ENCODE peak calls at places on chromosomes 12 and 14, in eight cellular contexts. One of them, this sample, is unnamed.

GRCh38 chr14:52131640-52132320 is 62.9 kb upstream of the NID2 start:
- DNase-seq in SK-N-SH: peak
- DNase-seq in upper lobe of right lung: no peak
- DNase-seq in neural progenitor cell: peak
- DNase-seq in ovary: peak
- DNase-seq in GM23338: peak
- DNase-seq in IMR-90: peak
- DNase-seq in lung: peak
- DNase-seq in this sample: peak

GRCh38 chr12:122051231-122051876 is 27.2 kb upstream of the MLXIP start:
- DNase-seq in SK-N-SH: no peak
- DNase-seq in upper lobe of right lung: no peak
- DNase-seq in neural progenitor cell: no peak
- DNase-seq in ovary: peak
- DNase-seq in GM23338: no peak
- DNase-seq in IMR-90: peak
- DNase-seq in lung: no peak
- DNase-seq in this sample: peak

GRCh38 chr12:56658921-56659320 is 13.1 kb upstream of the ATP5F1B start:
- DNase-seq in SK-N-SH: no peak
- DNase-seq in upper lobe of right lung: no peak
- DNase-seq in neural progenitor cell: no peak
- DNase-seq in ovary: no peak
- DNase-seq in GM23338: no peak
- DNase-seq in IMR-90: no peak
- DNase-seq in lung: no peak
- DNase-seq in this sample: no peak

GRCh38 chr14:89648510-89648909 is 231.5 kb upstream of the FOXN3 start:
- DNase-seq in SK-N-SH: no peak
- DNase-seq in upper lobe of right lung: no peak
- DNase-seq in neural progenitor cell: no peak
- DNase-seq in ovary: no peak
- DNase-seq in GM23338: no peak
- DNase-seq in IMR-90: no peak
- DNase-seq in lung: no peak
- DNase-seq in this sample: no peak

GRCh38 chr12:47739959-47740358 is 14.7 kb upstream of the ENDOU start:
- DNase-seq in SK-N-SH: no peak
- DNase-seq in upper lobe of right lung: no peak
- DNase-seq in neural progenitor cell: no peak
- DNase-seq in ovary: no peak
- DNase-seq in GM23338: no peak
- DNase-seq in IMR-90: no peak
- DNase-seq in lung: no peak
- DNase-seq in this sample: no peak

GRCh38 chr14:101072531-101072930 is 169.0 kb upstream of the RTL1 start:
- DNase-seq in SK-N-SH: peak
- DNase-seq in upper lobe of right lung: peak
- DNase-seq in neural progenitor cell: no peak
- DNase-seq in ovary: no peak
- DNase-seq in GM23338: no peak
- DNase-seq in IMR-90: peak
- DNase-seq in lung: peak
- DNase-seq in this sample: no peak

GRCh38 chr12:129961111-129961510 is 57.3 kb upstream of the TMEM132D start:
- DNase-seq in SK-N-SH: no peak
- DNase-seq in upper lobe of right lung: no peak
- DNase-seq in neural progenitor cell: no peak
- DNase-seq in ovary: no peak
- DNase-seq in GM23338: no peak
- DNase-seq in IMR-90: no peak
- DNase-seq in lung: no peak
- DNase-seq in this sample: no peak

GRCh38 chr12:7042847-7043246 is 17.7 kb upstream of the C1S start:
- DNase-seq in SK-N-SH: peak
- DNase-seq in upper lobe of right lung: no peak
- DNase-seq in neural progenitor cell: peak
- DNase-seq in ovary: no peak
- DNase-seq in GM23338: peak
- DNase-seq in IMR-90: peak
- DNase-seq in lung: no peak
- DNase-seq in this sample: no peak

GRCh38 chr12:19288603-19289244 is 150.6 kb upstream of the AEBP2 start:
- DNase-seq in SK-N-SH: peak
- DNase-seq in upper lobe of right lung: no peak
- DNase-seq in neural progenitor cell: peak
- DNase-seq in ovary: no peak
- DNase-seq in GM23338: peak
- DNase-seq in IMR-90: peak
- DNase-seq in lung: no peak
- DNase-seq in this sample: no peak

GRCh38 chr12:116480210-116480818 is 78.9 kb upstream of the MAP1LC3B2 start:
- DNase-seq in SK-N-SH: no peak
- DNase-seq in upper lobe of right lung: no peak
- DNase-seq in neural progenitor cell: no peak
- DNase-seq in ovary: no peak
- DNase-seq in GM23338: no peak
- DNase-seq in IMR-90: no peak
- DNase-seq in lung: no peak
- DNase-seq in this sample: no peak

GRCh38 chr12:82425241-82425640 is 66.9 kb downstream of the METTL25 start:
- DNase-seq in SK-N-SH: no peak
- DNase-seq in upper lobe of right lung: no peak
- DNase-seq in neural progenitor cell: no peak
- DNase-seq in ovary: no peak
- DNase-seq in GM23338: no peak
- DNase-seq in IMR-90: peak
- DNase-seq in lung: no peak
- DNase-seq in this sample: no peak

GRCh38 chr12:121013715-121014114 is 2.6 kb downstream of the C12orf43 start:
- DNase-seq in SK-N-SH: no peak
- DNase-seq in upper lobe of right lung: no peak
- DNase-seq in neural progenitor cell: no peak
- DNase-seq in ovary: no peak
- DNase-seq in GM23338: no peak
- DNase-seq in IMR-90: no peak
- DNase-seq in lung: no peak
- DNase-seq in this sample: no peak

GRCh38 chr12:121018860-121019259 is 2.6 kb upstream of the C12orf43 start:
- DNase-seq in SK-N-SH: no peak
- DNase-seq in upper lobe of right lung: no peak
- DNase-seq in neural progenitor cell: no peak
- DNase-seq in ovary: no peak
- DNase-seq in GM23338: no peak
- DNase-seq in IMR-90: no peak
- DNase-seq in lung: no peak
- DNase-seq in this sample: no peak

GRCh38 chr12:121021754-121022153 is 5.5 kb upstream of the C12orf43 start:
- DNase-seq in SK-N-SH: no peak
- DNase-seq in upper lobe of right lung: peak
- DNase-seq in neural progenitor cell: no peak
- DNase-seq in ovary: no peak
- DNase-seq in GM23338: no peak
- DNase-seq in IMR-90: no peak
- DNase-seq in lung: no peak
- DNase-seq in this sample: no peak

GRCh38 chr12:121015825-121016766 is at the start of gene C12orf43:
- DNase-seq in SK-N-SH: peak
- DNase-seq in upper lobe of right lung: peak
- DNase-seq in neural progenitor cell: peak
- DNase-seq in ovary: peak
- DNase-seq in GM23338: peak
- DNase-seq in IMR-90: peak
- DNase-seq in lung: peak
- DNase-seq in this sample: peak

DNA sequence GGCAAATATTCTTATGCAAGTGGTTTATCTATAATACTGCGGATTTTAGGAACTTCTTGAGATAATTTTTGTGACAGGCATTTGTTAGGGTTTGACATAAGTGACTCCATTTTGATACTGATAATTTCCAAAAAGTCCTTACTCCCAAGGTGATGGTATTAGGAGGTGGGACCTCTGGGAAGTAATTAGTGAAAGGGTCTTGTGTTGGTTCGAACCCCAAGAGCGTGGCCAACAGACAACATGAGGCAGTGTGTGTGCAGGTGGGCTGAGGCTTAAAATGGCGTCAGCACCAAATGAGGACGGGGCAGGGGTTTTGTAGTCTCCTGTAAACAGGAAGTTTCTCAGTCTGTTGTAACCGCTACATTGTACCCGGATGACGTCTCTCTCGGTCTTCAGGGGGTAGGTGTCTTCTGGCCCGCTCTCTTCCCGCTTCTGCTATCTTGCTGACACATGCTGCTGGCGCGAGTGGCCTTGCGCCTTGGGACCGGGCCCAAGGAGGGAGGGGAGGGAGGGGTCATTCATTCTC is 1.7 kb upstream of the C12orf43 start:
- DNase-seq in SK-N-SH: no peak
- DNase-seq in upper lobe of right lung: peak
- DNase-seq in neural progenitor cell: no peak
- DNase-seq in ovary: no peak
- DNase-seq in GM23338: no peak
- DNase-seq in IMR-90: no peak
- DNase-seq in lung: peak
- DNase-seq in this sample: no peak
- H3K27ac ChIP-seq in SK-N-SH: no peak
- H3K27ac ChIP-seq in upper lobe of right lung: no peak
- H3K27ac ChIP-seq in neural progenitor cell: no peak
- H3K27ac ChIP-seq in ovary: no peak
- H3K27ac ChIP-seq in GM23338: no peak
- H3K27ac ChIP-seq in IMR-90: no peak
- H3K27ac ChIP-seq in lung: no peak
- H3K27ac ChIP-seq in this sample: no peak

GRCh38 chr12:10361622-10362021 is 28.2 kb downstream of the KLRK1 start:
- DNase-seq in SK-N-SH: no peak
- DNase-seq in upper lobe of right lung: no peak
- DNase-seq in neural progenitor cell: no peak
- DNase-seq in ovary: no peak
- DNase-seq in GM23338: no peak
- DNase-seq in IMR-90: peak
- DNase-seq in lung: no peak
- DNase-seq in this sample: no peak
- H3K27ac ChIP-seq in SK-N-SH: no peak
- H3K27ac ChIP-seq in upper lobe of right lung: peak
- H3K27ac ChIP-seq in neural progenitor cell: no peak
- H3K27ac ChIP-seq in ovary: no peak
- H3K27ac ChIP-seq in GM23338: peak
- H3K27ac ChIP-seq in IMR-90: no peak
- H3K27ac ChIP-seq in lung: no peak
- H3K27ac ChIP-seq in this sample: no peak

GRCh38 chr12:16605666-16606116 is 271 bp downstream of the LMO3 start:
- DNase-seq in SK-N-SH: peak
- DNase-seq in upper lobe of right lung: peak
- DNase-seq in neural progenitor cell: peak
- DNase-seq in ovary: peak
- DNase-seq in GM23338: peak
- DNase-seq in IMR-90: peak
- DNase-seq in lung: peak
- DNase-seq in this sample: no peak
- H3K27ac ChIP-seq in SK-N-SH: no peak
- H3K27ac ChIP-seq in upper lobe of right lung: peak
- H3K27ac ChIP-seq in neural progenitor cell: no peak
- H3K27ac ChIP-seq in ovary: peak
- H3K27ac ChIP-seq in GM23338: no peak
- H3K27ac ChIP-seq in IMR-90: no peak
- H3K27ac ChIP-seq in lung: no peak
- H3K27ac ChIP-seq in this sample: no peak

GRCh38 chr14:69682607-69683263 is 71.3 kb downstream of the SUSD6 start:
- DNase-seq in SK-N-SH: no peak
- DNase-seq in upper lobe of right lung: no peak
- DNase-seq in neural progenitor cell: no peak
- DNase-seq in ovary: no peak
- DNase-seq in GM23338: no peak
- DNase-seq in IMR-90: no peak
- DNase-seq in lung: no peak
- DNase-seq in this sample: no peak

GRCh38 chr14:69685217-69685616 is 73.8 kb downstream of the SUSD6 start:
- DNase-seq in SK-N-SH: no peak
- DNase-seq in upper lobe of right lung: no peak
- DNase-seq in neural progenitor cell: no peak
- DNase-seq in ovary: no peak
- DNase-seq in GM23338: no peak
- DNase-seq in IMR-90: peak
- DNase-seq in lung: no peak
- DNase-seq in this sample: no peak

GRCh38 chr14:69684461-69685183 is 73.2 kb downstream of the SUSD6 start:
- DNase-seq in SK-N-SH: no peak
- DNase-seq in upper lobe of right lung: peak
- DNase-seq in neural progenitor cell: no peak
- DNase-seq in ovary: no peak
- DNase-seq in GM23338: no peak
- DNase-seq in IMR-90: no peak
- DNase-seq in lung: no peak
- DNase-seq in this sample: peak

GRCh38 chr14:69685716-69686115 is 74.3 kb downstream of the SUSD6 start:
- DNase-seq in SK-N-SH: no peak
- DNase-seq in upper lobe of right lung: peak
- DNase-seq in neural progenitor cell: no peak
- DNase-seq in ovary: peak
- DNase-seq in GM23338: no peak
- DNase-seq in IMR-90: peak
- DNase-seq in lung: peak
- DNase-seq in this sample: peak

GRCh38 chr14:69683971-69684370 is 72.6 kb downstream of the SUSD6 start:
- DNase-seq in SK-N-SH: no peak
- DNase-seq in upper lobe of right lung: no peak
- DNase-seq in neural progenitor cell: no peak
- DNase-seq in ovary: no peak
- DNase-seq in GM23338: no peak
- DNase-seq in IMR-90: no peak
- DNase-seq in lung: no peak
- DNase-seq in this sample: no peak
- H3K27ac ChIP-seq in SK-N-SH: no peak
- H3K27ac ChIP-seq in upper lobe of right lung: peak
- H3K27ac ChIP-seq in neural progenitor cell: no peak
- H3K27ac ChIP-seq in ovary: no peak
- H3K27ac ChIP-seq in GM23338: no peak
- H3K27ac ChIP-seq in IMR-90: no peak
- H3K27ac ChIP-seq in lung: no peak
- H3K27ac ChIP-seq in this sample: no peak